ENCODE peak calls at places on chromosomes 2 and 18, in eight cellular contexts. Q, K, O, C, J, R, V and Y are unnamed samples.

GRCh38 chr2:54122171-54122935 is 6.9 kb downstream of the ACYP2 start:
- DNase-seq in Q (no peak), K (no peak), O (no peak), C (no peak), J (no peak), R (peak; percentile 15), V (no peak), Y (no peak)

GRCh38 chr2:185181901-185182300 is 556.7 kb upstream of the FSIP2 start:
- DNase-seq in Q (no peak), K (no peak), O (no peak), C (no peak), J (no peak), R (peak; percentile 2), V (no peak), Y (no peak)

GRCh38 chr18:25233582-25234362 is 118.2 kb downstream of the ZNF521 start:
- DNase-seq in Q (no peak), K (no peak), O (no peak), C (peak; percentile 65), J (no peak), R (peak; percentile 4), V (no peak), Y (no peak)

GRCh38 chr2:105082107-105082506 is 44.2 kb downstream of the MRPS9 start:
- DNase-seq in Q (peak; percentile 26), K (no peak), O (no peak), C (no peak), J (no peak), R (no peak), V (no peak), Y (no peak)

GRCh38 chr2:134137182-134137595 is 116.7 kb upstream of the MGAT5 start:
- DNase-seq in Q (peak; percentile 7), K (no peak), O (peak; percentile 47), C (peak; percentile 47), J (no peak), R (peak; percentile 95), V (no peak), Y (no peak)

GRCh38 chr2:21043744-21044532 is at the start of gene APOB:
- DNase-seq in Q (no peak), K (peak; percentile 33), O (no peak), C (no peak), J (no peak), R (no peak), V (no peak), Y (peak; percentile 83)

GRCh38 chr18:34494359-34494696 is 215.8 kb upstream of the DTNA start:
- DNase-seq in Q (no peak), K (no peak), O (peak; percentile 26), C (no peak), J (no peak), R (no peak), V (no peak), Y (no peak)

GRCh38 chr2:3533836-3534235 is 14.5 kb upstream of the ADI1 start:
- DNase-seq in Q (no peak), K (no peak), O (peak; percentile 29), C (no peak), J (no peak), R (no peak), V (no peak), Y (no peak)

GRCh38 chr18:59950215-59950944 is 50.6 kb downstream of the PMAIP1 start:
- DNase-seq in Q (peak; percentile 36), K (no peak), O (no peak), C (peak; percentile 46), J (peak; percentile 27), R (peak; percentile 30), V (no peak), Y (no peak)

GRCh38 chr2:149613712-149614111 is 26.1 kb upstream of the MMADHC start:
- DNase-seq in Q (no peak), K (no peak), O (no peak), C (peak; percentile 66), J (no peak), R (no peak), V (no peak), Y (no peak)

GRCh38 chr2:106638609-106639008 is 151.4 kb downstream of the CD8B2 start:
- DNase-seq in Q (no peak), K (no peak), O (no peak), C (no peak), J (no peak), R (no peak), V (no peak), Y (no peak)

GRCh38 chr18:22637787-22638186 is 220.1 kb upstream of the CTAGE1 start:
- DNase-seq in Q (no peak), K (no peak), O (no peak), C (peak; percentile 84), J (peak; percentile 56), R (peak; percentile 72), V (no peak), Y (no peak)

GRCh38 chr18:21769206-21769605 is 28.6 kb downstream of the MIB1 start:
- DNase-seq in Q (no peak), K (no peak), O (no peak), C (peak; percentile 5), J (no peak), R (no peak), V (no peak), Y (no peak)

GRCh38 chr2:174477772-174478171 is 9.1 kb downstream of the GPR155 start:
- DNase-seq in Q (peak; percentile 64), K (no peak), O (no peak), C (no peak), J (no peak), R (no peak), V (no peak), Y (no peak)

GRCh38 chr2:62325398-62325797 is 129.5 kb downstream of the B3GNT2 start:
- DNase-seq in Q (no peak), K (no peak), O (no peak), C (no peak), J (no peak), R (no peak), V (no peak), Y (no peak)

GRCh38 chr2:113976277-113976928 is 86.5 kb downstream of the ACTR3 start:
- DNase-seq in Q (no peak), K (no peak), O (no peak), C (no peak), J (no peak), R (no peak), V (no peak), Y (no peak)

GRCh38 chr18:54086046-54086802 is 138.2 kb downstream of the MBD2 start:
- DNase-seq in Q (peak; percentile 57), K (no peak), O (no peak), C (no peak), J (no peak), R (no peak), V (no peak), Y (no peak)

DNA sequence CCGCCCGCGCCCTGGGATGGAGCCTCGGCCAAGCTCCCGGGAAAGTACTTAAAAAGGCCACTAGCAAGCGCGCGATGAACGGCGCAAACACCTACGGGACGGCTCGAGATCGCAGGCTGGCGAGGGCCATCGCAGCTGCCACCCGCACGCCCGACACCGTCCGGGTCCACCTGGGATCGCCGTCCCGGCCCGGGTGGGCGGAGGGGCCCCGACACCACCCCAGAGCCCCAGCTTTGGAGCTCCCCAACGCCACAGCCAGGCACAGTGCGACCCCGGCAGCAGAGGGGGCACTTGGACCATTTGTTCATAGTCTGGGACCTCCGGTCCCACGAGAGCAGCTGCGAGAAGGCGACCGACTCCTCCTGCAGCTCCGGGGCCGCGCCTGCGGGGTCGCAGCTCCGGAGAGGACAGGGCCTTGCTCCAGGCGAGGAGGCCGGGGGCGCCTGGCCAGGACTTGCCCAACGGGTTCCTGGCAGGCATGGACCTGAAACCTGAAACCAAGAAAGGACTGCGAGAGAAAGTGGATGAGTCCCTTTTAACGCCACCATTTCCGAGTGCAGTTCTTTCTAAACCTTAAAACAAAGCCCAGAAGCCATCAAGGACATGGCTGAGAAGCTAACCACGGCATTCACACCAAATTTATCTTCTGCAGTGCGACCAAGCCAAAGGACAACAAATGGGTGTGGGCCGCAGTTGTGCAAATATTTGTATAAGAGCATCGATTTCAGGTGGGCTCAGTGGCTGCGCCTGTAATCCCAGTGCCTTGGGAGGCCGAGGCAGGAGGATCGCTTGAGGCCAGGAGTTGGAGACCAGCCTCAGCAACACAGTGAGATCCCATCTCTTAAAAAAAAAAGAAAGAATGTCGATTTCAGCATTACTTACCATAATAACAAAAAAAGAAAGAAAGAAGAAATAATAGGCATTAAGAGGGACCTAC is 54.0 kb upstream of the IMP4 start:
- DNase-seq in Q (no peak), K (no peak), O (no peak), C (no peak), J (no peak), R (no peak), V (no peak), Y (peak; percentile 84)
- TF ChIP-seq CTCF in Q (no peak), K (peak; percentile 38), O (no peak), C (no peak), J (no peak), R (no peak), V (no peak), Y (no peak)

GRCh38 chr2:119517433-119517832 is 6.8 kb downstream of the SCTR start:
- DNase-seq in Q (peak; percentile 79), K (peak; percentile 60), O (peak; percentile 36), C (peak; percentile 8), J (peak; percentile 27), R (peak; percentile 29), V (peak; percentile 17), Y (peak; percentile 82)
- TF ChIP-seq CTCF in Q (peak; percentile 84), K (peak; percentile 70), O (peak; percentile 60), C (peak; percentile 72), J (peak; percentile 62), R (peak; percentile 83), V (peak; percentile 46), Y (peak; percentile 79)

DNA sequence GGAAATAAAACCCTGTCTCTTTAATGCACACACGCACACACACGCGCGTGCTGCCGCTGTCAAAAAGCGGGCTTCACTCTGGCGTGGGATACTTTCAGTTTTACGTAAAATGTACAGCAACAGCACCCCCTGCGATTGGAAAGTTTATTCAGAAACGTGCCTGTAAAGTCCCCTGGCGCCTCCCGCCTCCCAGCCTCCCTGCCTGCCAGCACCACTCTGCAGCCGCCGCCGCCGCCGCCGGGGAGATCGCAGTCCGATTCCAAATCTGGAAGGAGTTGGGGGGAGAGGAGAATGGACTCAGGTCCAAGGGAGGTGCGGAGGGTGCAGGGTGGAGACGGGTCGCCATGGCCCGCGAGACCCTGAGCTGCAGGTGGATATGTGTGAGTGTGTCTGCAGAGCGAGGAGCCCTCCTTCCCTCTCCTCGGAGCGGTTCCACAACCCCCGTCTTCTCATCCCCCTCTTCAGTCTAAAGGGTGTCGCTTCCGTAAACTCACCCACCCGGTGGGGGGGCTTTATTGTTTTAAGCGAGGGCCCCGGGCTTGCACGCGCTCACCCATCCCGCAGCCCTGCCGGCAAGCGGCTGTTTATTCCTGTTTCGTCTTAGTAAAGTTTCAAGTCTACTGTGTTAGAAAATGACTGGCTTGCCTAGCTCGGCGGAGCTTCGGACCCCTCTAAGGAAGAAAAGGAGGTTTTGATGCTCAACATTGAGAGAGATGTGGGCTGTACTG is 1.8 kb upstream of the BCL11A start:
- DNase-seq in Q (peak; percentile 88), K (peak; percentile 45), O (peak; percentile 33), C (peak; percentile 72), J (peak; percentile 67), R (peak; percentile 60), V (peak; percentile 49), Y (peak; percentile 65)
- TF ChIP-seq CTCF in Q (peak; percentile 60), K (peak; percentile 65), O (peak; percentile 26), C (peak; percentile 48), J (peak; percentile 11), R (peak; percentile 43), V (peak; percentile 25), Y (no peak)

DNA sequence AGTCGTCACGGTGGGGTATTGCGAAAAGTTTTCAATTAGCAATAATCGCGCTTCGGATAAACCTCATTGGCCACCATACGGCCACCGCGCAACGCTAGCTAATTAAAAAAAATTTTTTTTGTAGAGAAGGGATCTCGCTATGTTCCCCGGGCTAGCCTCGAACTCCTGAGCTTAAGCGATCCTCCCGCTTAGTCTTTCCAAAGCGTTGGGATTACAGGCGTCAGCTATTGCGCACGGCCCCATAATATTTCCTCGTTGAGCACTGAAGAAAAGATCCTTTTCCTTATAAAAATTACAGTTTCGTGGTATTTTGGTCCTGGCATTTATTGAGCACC is 759 bp upstream of the ACTR1B start:
- DNase-seq in Q (peak; percentile 66), K (no peak), O (no peak), C (no peak), J (no peak), R (no peak), V (no peak), Y (no peak)
- TF ChIP-seq CTCF in Q (no peak), K (peak; percentile 24), O (no peak), C (no peak), J (no peak), R (no peak), V (peak; percentile 37), Y (no peak)